ENCODE peak calls at places on chromosomes 6 and 20, in five cellular contexts. C is heart left ventricle, W is neural progenitor cell, N is IMR-90, R is endodermal cell. B is an unnamed sample.

GRCh38 chr6:147448212-147448611 is 60.3 kb upstream of the SAMD5 start:
- DNase-seq in C (no peak), W (peak; percentile 60), N (no peak), R (peak; percentile 97), B (no peak)

GRCh38 chr20:40855269-40855668 is 166.2 kb upstream of the MAFB start:
- DNase-seq in C (no peak), W (no peak), N (no peak), R (no peak), B (no peak)

GRCh38 chr20:11159728-11160127 is 485.9 kb upstream of the JAG1 start:
- DNase-seq in C (no peak), W (no peak), N (peak; percentile 91), R (no peak), B (peak; percentile 68)

GRCh38 chr6:33136310-33136895 is 55.9 kb downstream of the COL11A2 start:
- DNase-seq in C (no peak), W (no peak), N (no peak), R (no peak), B (no peak)

GRCh38 chr6:165893431-165893830 is 230.4 kb upstream of the PDE10A start:
- DNase-seq in C (no peak), W (no peak), N (no peak), R (no peak), B (no peak)

GRCh38 chr20:43448748-43449535 is 8.8 kb upstream of the SRSF6 start:
- DNase-seq in C (no peak), W (peak; percentile 67), N (peak; percentile 33), R (peak; percentile 82), B (peak; percentile 41)

GRCh38 chr6:24788031-24788665 is 10.6 kb downstream of the ARMH2 start:
- DNase-seq in C (no peak), W (no peak), N (peak; percentile 81), R (no peak), B (peak; percentile 29)

GRCh38 chr20:21505810-21506530 is 7.9 kb downstream of the NKX2-2 start:
- DNase-seq in C (peak; percentile 46), W (peak; percentile 89), N (peak; percentile 20), R (peak; percentile 90), B (no peak)

GRCh38 chr6:150354754-150355571 is 13.8 kb upstream of the IYD start:
- DNase-seq in C (no peak), W (no peak), N (peak; percentile 6), R (no peak), B (peak; percentile 58)

GRCh38 chr6:50087231-50087954 is 37.7 kb upstream of the DEFB112 start:
- DNase-seq in C (no peak), W (peak; percentile 15), N (peak; percentile 78), R (no peak), B (peak; percentile 44)

GRCh38 chr6:105428342-105428957 is 25.6 kb upstream of the PREP start:
- DNase-seq in C (no peak), W (no peak), N (peak; percentile 74), R (no peak), B (peak; percentile 79)

GRCh38 chr20:53901064-53901463 is 169.3 kb downstream of the BCAS1 start:
- DNase-seq in C (no peak), W (no peak), N (peak; percentile 72), R (no peak), B (peak; percentile 56)

GRCh38 chr6:149012040-149012545 is 265.3 kb downstream of the UST start:
- DNase-seq in C (no peak), W (no peak), N (peak; percentile 100), R (no peak), B (peak; percentile 92)

GRCh38 chr6:107864235-107864970 is 40.3 kb upstream of the SCML4 start:
- DNase-seq in C (no peak), W (peak; percentile 34), N (no peak), R (no peak), B (no peak)

DNA sequence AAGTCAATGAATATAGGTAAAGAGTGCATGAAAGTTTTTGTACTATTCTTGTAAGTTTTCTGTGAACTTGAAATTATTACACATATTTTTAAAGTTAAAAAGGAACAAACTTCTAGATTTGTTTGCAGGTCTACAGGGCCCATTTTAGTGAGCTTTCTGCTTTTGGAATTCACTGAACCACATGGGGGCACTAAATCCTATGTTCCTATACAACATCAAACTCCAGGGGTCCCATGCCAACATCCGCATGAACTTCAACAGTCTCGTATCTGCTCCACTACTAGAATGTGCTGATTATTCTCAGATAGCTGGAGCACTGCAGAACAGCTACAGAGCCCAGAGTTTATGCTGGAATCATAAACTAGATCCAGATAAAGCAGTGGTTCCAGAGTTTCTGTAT is 347.9 kb upstream of the SPTLC3 start:
- DNase-seq in C (no peak), W (peak; percentile 68), N (no peak), R (peak; percentile 79), B (no peak)
- TF ChIP-seq CTCF in C (peak; percentile 32), W (peak; percentile 56), N (no peak), R (peak; percentile 75), B (no peak)

GRCh38 chr20:49750611-49751396 is 37.1 kb upstream of the B4GALT5 start:
- DNase-seq in C (no peak), W (no peak), N (no peak), R (no peak), B (no peak)
- H3K27ac ChIP-seq in C (no peak overlapping the region), W (no peak overlapping the region), N (no peak overlapping the region), R (no peak overlapping the region), B (no peak overlapping the region)

GRCh38 chr6:156659317-156660198 is 117.6 kb upstream of the ARID1B start:
- DNase-seq in C (no peak), W (no peak), N (no peak), R (no peak), B (no peak)

GRCh38 chr6:156660389-156660788 is 116.8 kb upstream of the ARID1B start:
- DNase-seq in C (no peak), W (no peak), N (no peak), R (no peak), B (no peak)

GRCh38 chr6:156658186-156658585 is 119.0 kb upstream of the ARID1B start:
- DNase-seq in C (no peak), W (no peak), N (peak; percentile 80), R (no peak), B (peak; percentile 80)

GRCh38 chr6:156658596-156659316 is 118.4 kb upstream of the ARID1B start:
- DNase-seq in C (no peak), W (peak; percentile 35), N (no peak), R (no peak), B (no peak)

DNA sequence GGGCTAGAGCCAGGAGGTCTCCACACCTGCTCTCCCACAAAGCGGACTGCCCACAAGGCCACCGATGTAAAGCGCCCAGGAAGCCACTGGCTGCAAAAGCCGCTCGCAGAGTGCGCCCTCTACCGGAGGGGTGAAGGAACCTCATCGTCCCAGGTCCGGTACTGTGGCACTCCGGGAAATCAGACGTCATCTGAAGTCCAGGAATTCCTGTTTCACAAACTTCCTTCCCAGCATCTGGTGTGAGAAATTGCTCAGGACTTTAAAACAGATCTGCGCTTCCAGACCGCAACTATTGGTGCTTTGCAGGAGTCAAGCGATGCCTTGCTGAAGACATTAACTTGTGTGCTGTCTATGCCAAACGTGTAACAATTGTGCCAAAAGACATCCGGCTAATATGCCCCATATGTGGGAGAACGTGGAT is 115.1 kb upstream of the ARID1B start:
- DNase-seq in C (no peak), W (peak; percentile 82), N (no peak), R (peak; percentile 96), B (peak; percentile 76)
- TF ChIP-seq CTCF in C (peak; percentile 44), W (peak; percentile 96), N (no peak), R (peak; percentile 98), B (peak; percentile 31)

GRCh38 chr20:33835773-33836172 is 24.6 kb downstream of the CHMP4B start:
- DNase-seq in C (no peak), W (no peak), N (no peak), R (no peak), B (no peak)
- H3K27ac ChIP-seq in C (no peak overlapping the region), W (no peak overlapping the region), N (no peak overlapping the region), R (no peak overlapping the region), B (no peak overlapping the region)

GRCh38 chr20:13321416-13321815 is 100.3 kb downstream of the ISM1 start:
- DNase-seq in C (no peak), W (no peak), N (no peak), R (no peak), B (no peak)

GRCh38 chr20:13325796-13326340 is 104.8 kb downstream of the ISM1 start:
- DNase-seq in C (no peak), W (no peak), N (no peak), R (no peak), B (no peak)

GRCh38 chr20:13322621-13323020 is 101.5 kb downstream of the ISM1 start:
- DNase-seq in C (no peak), W (peak; percentile 47), N (no peak), R (peak; percentile 84), B (no peak)

GRCh38 chr20:13322198-13322597 is 101.1 kb downstream of the ISM1 start:
- DNase-seq in C (no peak), W (no peak), N (no peak), R (no peak), B (no peak)

GRCh38 chr20:13325033-13325432 is 104.0 kb downstream of the ISM1 start:
- DNase-seq in C (no peak), W (peak; percentile 61), N (peak; percentile 16), R (peak; percentile 89), B (peak; percentile 44)
- TF ChIP-seq CTCF in C (peak; percentile 42), W (peak; percentile 69), N (peak; percentile 49), R (peak; percentile 92), B (peak; percentile 80)

GRCh38 chr6:102853249-102853955 is 1459.9 kb downstream of the GRIK2 start:
- DNase-seq in C (no peak), W (peak; percentile 8), N (no peak), R (no peak), B (no peak)

GRCh38 chr6:102848210-102848609 is 1454.7 kb downstream of the GRIK2 start:
- DNase-seq in C (no peak), W (no peak), N (no peak), R (no peak), B (no peak)

DNA sequence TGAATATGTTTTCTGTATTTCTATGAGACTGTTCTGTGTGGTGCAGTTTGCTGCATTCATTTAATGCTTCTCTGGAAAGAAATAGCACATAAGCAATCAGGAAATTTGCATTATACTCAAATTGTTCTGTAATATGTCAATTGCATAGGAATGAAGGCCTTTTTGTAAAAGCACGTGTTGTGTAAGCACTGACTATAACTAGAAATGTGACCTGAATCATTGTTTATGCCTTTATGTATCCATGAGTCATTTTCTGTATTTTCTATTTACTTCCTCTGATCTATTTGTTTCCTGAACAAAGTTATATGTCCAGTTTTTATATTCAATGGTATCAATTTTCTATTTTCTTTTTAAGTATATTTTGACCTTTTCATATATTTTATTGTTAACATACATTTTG is 1455.3 kb downstream of the GRIK2 start:
- DNase-seq in C (no peak), W (no peak), N (no peak), R (no peak), B (no peak)
- H3K27ac ChIP-seq in C (no peak overlapping the region), W (no peak overlapping the region), N (no peak overlapping the region), R (no peak overlapping the region), B (no peak overlapping the region)

GRCh38 chr20:3275966-3276365 is 37.0 kb upstream of the SLC4A11 start:
- DNase-seq in C (no peak), W (no peak), N (no peak), R (no peak), B (no peak)

GRCh38 chr20:3275064-3275935 is 36.3 kb upstream of the SLC4A11 start:
- DNase-seq in C (no peak), W (no peak), N (no peak), R (no peak), B (no peak)

GRCh38 chr20:3273371-3273770 is 34.4 kb upstream of the SLC4A11 start:
- DNase-seq in C (no peak), W (no peak), N (no peak), R (no peak), B (no peak)

DNA sequence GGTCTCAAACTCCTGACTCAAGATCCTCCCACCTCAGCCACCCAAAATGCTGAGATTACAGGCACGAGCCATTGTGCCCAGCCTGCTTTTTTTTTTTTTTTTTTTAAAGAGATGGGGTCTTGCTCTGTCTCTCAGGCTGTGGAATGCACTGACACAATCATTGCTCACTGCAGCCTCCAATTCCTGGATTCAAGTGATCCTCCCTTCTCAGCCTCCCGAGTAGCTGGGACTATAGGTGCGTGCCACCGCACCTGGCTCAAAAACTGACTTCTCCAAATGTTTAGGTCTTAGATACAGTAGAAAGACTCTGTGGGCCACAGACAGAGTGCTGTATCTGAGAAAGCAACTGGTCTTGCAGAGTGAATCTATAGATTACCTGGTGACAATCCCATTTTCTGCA is 31.1 kb upstream of the SLC4A11 start:
- DNase-seq in C (no peak), W (no peak), N (no peak), R (no peak), B (no peak)
- TF ChIP-seq CTCF in C (no peak), W (no peak), N (no peak), R (no peak), B (no peak)

B was measured in brain microvascular endothelial cell.